ENCODE peak calls at places on chromosomes 7 and 10, in nine cellular contexts. D, O, L, U, X, T, I, S and P are unnamed samples.
A peak's percentile ranks its signal among the peaks of the same experiment; 100 is the strongest.

GRCh38 chr7:2798669-2799068 is 45.4 kb downstream of the GNA12 start:
- DNase-seq in D (no peak), O (no peak), L (no peak), U (no peak), X (no peak), T (no peak), I (no peak), S (no peak), P (no peak)

GRCh38 chr7:98628916-98629525 is 11.9 kb downstream of the NPTX2 start:
- DNase-seq in D (no peak), O (no peak), L (no peak), U (no peak), X (peak; percentile 57), T (no peak), I (no peak), S (no peak), P (no peak)

GRCh38 chr7:135740868-135741267 is 7.7 kb downstream of the FAM180A start:
- DNase-seq in D (no peak), O (no peak), L (no peak), U (no peak), X (no peak), T (no peak), I (no peak), S (no peak), P (no peak)

GRCh38 chr10:36538945-36539586 is 586.3 kb upstream of the ANKRD30A start:
- DNase-seq in D (no peak), O (no peak), L (no peak), U (no peak), X (no peak), T (no peak), I (peak; percentile 36), S (no peak), P (peak; percentile 51)

GRCh38 chr10:105769248-105770184 is 1128.4 kb downstream of the SORCS3 start:
- DNase-seq in D (no peak), O (no peak), L (no peak), U (no peak), X (no peak), T (no peak), I (peak; percentile 44), S (no peak), P (peak; percentile 91)

GRCh38 chr7:44533301-44534055 is 7.7 kb downstream of the NPC1L1 start:
- DNase-seq in D (no peak), O (no peak), L (no peak), U (peak; percentile 30), X (peak; percentile 39), T (no peak), I (no peak), S (peak; percentile 5), P (no peak)

GRCh38 chr7:28813238-28813962 is 144.7 kb downstream of the TRIL start:
- DNase-seq in D (no peak), O (no peak), L (no peak), U (no peak), X (no peak), T (peak; percentile 41), I (no peak), S (peak; percentile 34), P (no peak)

GRCh38 chr7:138214926-138215325 is 138.7 kb downstream of the AKR1D1 start:
- DNase-seq in D (no peak), O (no peak), L (no peak), U (no peak), X (no peak), T (no peak), I (no peak), S (no peak), P (no peak)

GRCh38 chr10:19638173-19638872 is 177.9 kb upstream of the PLXDC2 start:
- DNase-seq in D (no peak), O (peak; percentile 3), L (no peak), U (no peak), X (no peak), T (peak; percentile 88), I (peak; percentile 80), S (peak; percentile 68), P (peak; percentile 80)

GRCh38 chr7:116786791-116787443 is 75.5 kb upstream of the CAPZA2 start:
- DNase-seq in D (no peak), O (no peak), L (peak; percentile 21), U (no peak), X (peak; percentile 43), T (no peak), I (peak; percentile 63), S (no peak), P (peak; percentile 79)

GRCh38 chr7:121545418-121545817 is 149.3 kb upstream of the FAM3C start:
- DNase-seq in D (no peak), O (no peak), L (no peak), U (no peak), X (no peak), T (no peak), I (no peak), S (no peak), P (peak; percentile 86)

GRCh38 chr10:17712053-17712452 is 39.9 kb upstream of the TMEM236 start:
- DNase-seq in D (no peak), O (no peak), L (no peak), U (no peak), X (no peak), T (no peak), I (no peak), S (no peak), P (no peak)

GRCh38 chr7:38702002-38702535 is 70.9 kb upstream of the AMPH start:
- DNase-seq in D (no peak), O (no peak), L (no peak), U (no peak), X (no peak), T (no peak), I (no peak), S (no peak), P (no peak)

GRCh38 chr10:42623929-42624328 is 14.4 kb downstream of the ZNF33B start:
- DNase-seq in D (no peak), O (no peak), L (no peak), U (no peak), X (no peak), T (no peak), I (no peak), S (no peak), P (no peak)